ENCODE peak calls at places on chromosome 5, in ten cellular contexts. One of them, this sample, is unnamed.

GRCh38 chr5:96881511-96882115 is 5.3 kb downstream of the ERAP2 start:
- DNase-seq in fibroblast of lung: peak
- DNase-seq in lung: no peak
- DNase-seq in HFF-Myc: no peak
- DNase-seq in prostate gland: no peak
- DNase-seq in Peyer's patch: no peak
- DNase-seq in H7: no peak
- DNase-seq in colonic mucosa: no peak
- DNase-seq in lower lobe of right lung: no peak
- DNase-seq in tibial artery: no peak
- DNase-seq in this sample: peak

GRCh38 chr5:128736567-128736966 is 198.5 kb upstream of the FBN2 start:
- DNase-seq in fibroblast of lung: peak
- DNase-seq in lung: no peak
- DNase-seq in HFF-Myc: no peak
- DNase-seq in prostate gland: peak
- DNase-seq in Peyer's patch: no peak
- DNase-seq in H7: no peak
- DNase-seq in colonic mucosa: peak
- DNase-seq in lower lobe of right lung: no peak
- DNase-seq in tibial artery: no peak
- DNase-seq in this sample: no peak

GRCh38 chr5:24633705-24634325 is 11.0 kb downstream of the CDH10 start:
- DNase-seq in fibroblast of lung: peak
- DNase-seq in lung: no peak
- DNase-seq in HFF-Myc: peak
- DNase-seq in prostate gland: no peak
- DNase-seq in Peyer's patch: no peak
- DNase-seq in H7: no peak
- DNase-seq in colonic mucosa: no peak
- DNase-seq in lower lobe of right lung: no peak
- DNase-seq in tibial artery: no peak
- DNase-seq in this sample: no peak

GRCh38 chr5:44389410-44389879 is at the start of gene FGF10:
- DNase-seq in fibroblast of lung: peak
- DNase-seq in lung: no peak
- DNase-seq in HFF-Myc: no peak
- DNase-seq in prostate gland: no peak
- DNase-seq in Peyer's patch: peak
- DNase-seq in H7: peak
- DNase-seq in colonic mucosa: no peak
- DNase-seq in lower lobe of right lung: peak
- DNase-seq in tibial artery: no peak
- DNase-seq in this sample: no peak

GRCh38 chr5:55926476-55926875 is 68.3 kb downstream of the IL6ST start:
- DNase-seq in fibroblast of lung: no peak
- DNase-seq in lung: no peak
- DNase-seq in HFF-Myc: no peak
- DNase-seq in prostate gland: no peak
- DNase-seq in Peyer's patch: no peak
- DNase-seq in H7: peak
- DNase-seq in colonic mucosa: no peak
- DNase-seq in lower lobe of right lung: no peak
- DNase-seq in tibial artery: no peak
- DNase-seq in this sample: no peak

GRCh38 chr5:130135506-130135905 is 231.2 kb downstream of the CHSY3 start:
- DNase-seq in fibroblast of lung: peak
- DNase-seq in lung: no peak
- DNase-seq in HFF-Myc: no peak
- DNase-seq in prostate gland: no peak
- DNase-seq in Peyer's patch: no peak
- DNase-seq in H7: no peak
- DNase-seq in colonic mucosa: no peak
- DNase-seq in lower lobe of right lung: no peak
- DNase-seq in tibial artery: no peak
- DNase-seq in this sample: peak

GRCh38 chr5:150487199-150488061 is 20.5 kb upstream of the NDST1 start:
- DNase-seq in fibroblast of lung: no peak
- DNase-seq in lung: no peak
- DNase-seq in HFF-Myc: no peak
- DNase-seq in prostate gland: peak
- DNase-seq in Peyer's patch: peak
- DNase-seq in H7: no peak
- DNase-seq in colonic mucosa: peak
- DNase-seq in lower lobe of right lung: no peak
- DNase-seq in tibial artery: no peak
- DNase-seq in this sample: no peak

GRCh38 chr5:74402553-74402952 is 238.0 kb downstream of the ENC1 start:
- DNase-seq in fibroblast of lung: peak
- DNase-seq in lung: no peak
- DNase-seq in HFF-Myc: no peak
- DNase-seq in prostate gland: no peak
- DNase-seq in Peyer's patch: no peak
- DNase-seq in H7: no peak
- DNase-seq in colonic mucosa: no peak
- DNase-seq in lower lobe of right lung: peak
- DNase-seq in tibial artery: no peak
- DNase-seq in this sample: no peak

GRCh38 chr5:95822408-95823240 is at the start of gene GLRX:
- DNase-seq in fibroblast of lung: peak
- DNase-seq in lung: peak
- DNase-seq in HFF-Myc: no peak
- DNase-seq in prostate gland: peak
- DNase-seq in Peyer's patch: peak
- DNase-seq in H7: peak
- DNase-seq in colonic mucosa: peak
- DNase-seq in lower lobe of right lung: peak
- DNase-seq in tibial artery: peak
- DNase-seq in this sample: peak

GRCh38 chr5:135920199-135920598 is 24.6 kb upstream of the IL9 start:
- DNase-seq in fibroblast of lung: no peak
- DNase-seq in lung: no peak
- DNase-seq in HFF-Myc: no peak
- DNase-seq in prostate gland: no peak
- DNase-seq in Peyer's patch: no peak
- DNase-seq in H7: no peak
- DNase-seq in colonic mucosa: no peak
- DNase-seq in lower lobe of right lung: no peak
- DNase-seq in tibial artery: no peak
- DNase-seq in this sample: no peak

GRCh38 chr5:52838306-52839015 is 50.7 kb downstream of the ITGA1 start:
- DNase-seq in fibroblast of lung: peak
- DNase-seq in lung: no peak
- DNase-seq in HFF-Myc: no peak
- DNase-seq in prostate gland: no peak
- DNase-seq in Peyer's patch: no peak
- DNase-seq in H7: no peak
- DNase-seq in colonic mucosa: no peak
- DNase-seq in lower lobe of right lung: no peak
- DNase-seq in tibial artery: no peak
- DNase-seq in this sample: peak
- H3K4me3 ChIP-seq in fibroblast of lung: no peak
- H3K4me3 ChIP-seq in lung: no peak
- H3K4me3 ChIP-seq in HFF-Myc: no peak
- H3K4me3 ChIP-seq in prostate gland: no peak
- H3K4me3 ChIP-seq in Peyer's patch: no peak
- H3K4me3 ChIP-seq in H7: no peak
- H3K4me3 ChIP-seq in colonic mucosa: no peak
- H3K4me3 ChIP-seq in lower lobe of right lung: no peak
- H3K4me3 ChIP-seq in tibial artery: peak
- H3K4me3 ChIP-seq in this sample: no peak

GRCh38 chr5:15717002-15717401 is 217.0 kb downstream of the FBXL7 start:
- DNase-seq in fibroblast of lung: peak
- DNase-seq in lung: no peak
- DNase-seq in HFF-Myc: no peak
- DNase-seq in prostate gland: no peak
- DNase-seq in Peyer's patch: no peak
- DNase-seq in H7: peak
- DNase-seq in colonic mucosa: no peak
- DNase-seq in lower lobe of right lung: no peak
- DNase-seq in tibial artery: no peak
- DNase-seq in this sample: no peak

GRCh38 chr5:15719784-15720183 is 219.8 kb downstream of the FBXL7 start:
- DNase-seq in fibroblast of lung: no peak
- DNase-seq in lung: no peak
- DNase-seq in HFF-Myc: no peak
- DNase-seq in prostate gland: peak
- DNase-seq in Peyer's patch: no peak
- DNase-seq in H7: no peak
- DNase-seq in colonic mucosa: no peak
- DNase-seq in lower lobe of right lung: no peak
- DNase-seq in tibial artery: no peak
- DNase-seq in this sample: no peak

GRCh38 chr5:15715966-15716365 is 216.0 kb downstream of the FBXL7 start:
- DNase-seq in fibroblast of lung: no peak
- DNase-seq in lung: no peak
- DNase-seq in HFF-Myc: no peak
- DNase-seq in prostate gland: no peak
- DNase-seq in Peyer's patch: no peak
- DNase-seq in H7: no peak
- DNase-seq in colonic mucosa: no peak
- DNase-seq in lower lobe of right lung: no peak
- DNase-seq in tibial artery: no peak
- DNase-seq in this sample: no peak

GRCh38 chr5:15720515-15720914 is 220.5 kb downstream of the FBXL7 start:
- DNase-seq in fibroblast of lung: no peak
- DNase-seq in lung: no peak
- DNase-seq in HFF-Myc: no peak
- DNase-seq in prostate gland: no peak
- DNase-seq in Peyer's patch: no peak
- DNase-seq in H7: no peak
- DNase-seq in colonic mucosa: no peak
- DNase-seq in lower lobe of right lung: no peak
- DNase-seq in tibial artery: no peak
- DNase-seq in this sample: no peak

DNA sequence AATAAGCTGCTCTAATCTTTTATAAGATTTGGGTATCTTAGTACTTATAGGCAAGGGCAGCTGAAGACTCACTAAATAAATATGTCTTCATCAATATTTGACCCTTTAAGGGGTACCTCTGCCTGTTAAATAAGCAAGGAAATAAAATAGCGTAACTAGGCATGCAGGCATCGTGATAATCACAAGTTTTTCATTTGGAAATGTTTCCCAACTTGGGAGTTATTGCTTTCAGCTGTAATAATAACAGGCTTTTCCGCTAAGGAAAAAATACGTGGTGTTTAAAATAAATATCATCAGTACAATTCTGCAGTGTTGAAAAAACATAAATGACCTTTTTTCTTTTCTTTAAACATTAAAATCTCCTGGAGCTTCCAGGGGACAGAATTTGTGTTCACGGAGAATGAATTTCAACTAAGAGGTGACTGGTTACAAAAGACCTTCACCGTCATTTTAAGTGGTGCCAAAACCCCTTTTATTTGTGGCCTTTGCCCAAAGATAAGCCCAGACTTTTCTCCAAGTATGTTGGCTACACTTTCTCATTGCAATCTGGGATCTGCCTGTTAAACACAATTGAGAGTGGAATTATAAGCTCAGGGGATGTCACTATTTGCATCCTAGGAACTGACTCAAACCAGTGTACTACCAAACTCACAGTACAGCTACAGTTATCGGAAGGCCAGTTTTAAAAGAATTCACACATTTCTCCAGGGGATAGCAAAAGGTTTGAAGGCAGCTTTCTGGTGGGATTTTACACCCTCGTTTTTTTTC is 218.6 kb downstream of the FBXL7 start:
- DNase-seq in fibroblast of lung: no peak
- DNase-seq in lung: no peak
- DNase-seq in HFF-Myc: no peak
- DNase-seq in prostate gland: no peak
- DNase-seq in Peyer's patch: no peak
- DNase-seq in H7: no peak
- DNase-seq in colonic mucosa: no peak
- DNase-seq in lower lobe of right lung: no peak
- DNase-seq in tibial artery: no peak
- DNase-seq in this sample: no peak
- H3K4me3 ChIP-seq in fibroblast of lung: no peak
- H3K4me3 ChIP-seq in lung: no peak
- H3K4me3 ChIP-seq in HFF-Myc: no peak
- H3K4me3 ChIP-seq in prostate gland: no peak
- H3K4me3 ChIP-seq in Peyer's patch: no peak
- H3K4me3 ChIP-seq in H7: no peak
- H3K4me3 ChIP-seq in colonic mucosa: no peak
- H3K4me3 ChIP-seq in lower lobe of right lung: no peak
- H3K4me3 ChIP-seq in tibial artery: no peak
- H3K4me3 ChIP-seq in this sample: no peak

GRCh38 chr5:40656766-40657165 is 22.9 kb upstream of the PTGER4 start:
- DNase-seq in fibroblast of lung: peak
- DNase-seq in lung: no peak
- DNase-seq in HFF-Myc: no peak
- DNase-seq in prostate gland: no peak
- DNase-seq in Peyer's patch: no peak
- DNase-seq in H7: no peak
- DNase-seq in colonic mucosa: no peak
- DNase-seq in lower lobe of right lung: no peak
- DNase-seq in tibial artery: no peak
- DNase-seq in this sample: no peak

GRCh38 chr5:40652441-40653220 is 27.1 kb upstream of the PTGER4 start:
- DNase-seq in fibroblast of lung: no peak
- DNase-seq in lung: no peak
- DNase-seq in HFF-Myc: no peak
- DNase-seq in prostate gland: no peak
- DNase-seq in Peyer's patch: no peak
- DNase-seq in H7: no peak
- DNase-seq in colonic mucosa: peak
- DNase-seq in lower lobe of right lung: no peak
- DNase-seq in tibial artery: no peak
- DNase-seq in this sample: no peak

GRCh38 chr5:40655138-40655537 is 24.6 kb upstream of the PTGER4 start:
- DNase-seq in fibroblast of lung: no peak
- DNase-seq in lung: no peak
- DNase-seq in HFF-Myc: no peak
- DNase-seq in prostate gland: no peak
- DNase-seq in Peyer's patch: no peak
- DNase-seq in H7: no peak
- DNase-seq in colonic mucosa: no peak
- DNase-seq in lower lobe of right lung: no peak
- DNase-seq in tibial artery: no peak
- DNase-seq in this sample: no peak

GRCh38 chr5:40654377-40655006 is 25.2 kb upstream of the PTGER4 start:
- DNase-seq in fibroblast of lung: no peak
- DNase-seq in lung: no peak
- DNase-seq in HFF-Myc: no peak
- DNase-seq in prostate gland: no peak
- DNase-seq in Peyer's patch: no peak
- DNase-seq in H7: no peak
- DNase-seq in colonic mucosa: no peak
- DNase-seq in lower lobe of right lung: no peak
- DNase-seq in tibial artery: no peak
- DNase-seq in this sample: no peak

GRCh38 chr5:40653221-40654022 is 26.3 kb upstream of the PTGER4 start:
- DNase-seq in fibroblast of lung: no peak
- DNase-seq in lung: no peak
- DNase-seq in HFF-Myc: no peak
- DNase-seq in prostate gland: no peak
- DNase-seq in Peyer's patch: no peak
- DNase-seq in H7: no peak
- DNase-seq in colonic mucosa: no peak
- DNase-seq in lower lobe of right lung: no peak
- DNase-seq in tibial artery: no peak
- DNase-seq in this sample: no peak
- H3K4me3 ChIP-seq in fibroblast of lung: no peak
- H3K4me3 ChIP-seq in lung: no peak
- H3K4me3 ChIP-seq in HFF-Myc: no peak
- H3K4me3 ChIP-seq in prostate gland: no peak
- H3K4me3 ChIP-seq in Peyer's patch: no peak
- H3K4me3 ChIP-seq in H7: no peak
- H3K4me3 ChIP-seq in colonic mucosa: no peak
- H3K4me3 ChIP-seq in lower lobe of right lung: no peak
- H3K4me3 ChIP-seq in tibial artery: no peak
- H3K4me3 ChIP-seq in this sample: no peak

GRCh38 chr5:39177629-39177959 is 41.8 kb downstream of the FYB1 start:
- DNase-seq in fibroblast of lung: no peak
- DNase-seq in lung: no peak
- DNase-seq in HFF-Myc: no peak
- DNase-seq in prostate gland: no peak
- DNase-seq in Peyer's patch: no peak
- DNase-seq in H7: no peak
- DNase-seq in colonic mucosa: no peak
- DNase-seq in lower lobe of right lung: no peak
- DNase-seq in tibial artery: no peak
- DNase-seq in this sample: no peak
- H3K4me3 ChIP-seq in fibroblast of lung: no peak
- H3K4me3 ChIP-seq in lung: no peak
- H3K4me3 ChIP-seq in HFF-Myc: no peak
- H3K4me3 ChIP-seq in prostate gland: no peak
- H3K4me3 ChIP-seq in Peyer's patch: peak
- H3K4me3 ChIP-seq in H7: no peak
- H3K4me3 ChIP-seq in colonic mucosa: no peak
- H3K4me3 ChIP-seq in lower lobe of right lung: no peak
- H3K4me3 ChIP-seq in tibial artery: no peak
- H3K4me3 ChIP-seq in this sample: no peak